ENCODE peak calls at places on chromosomes 2 and 18, in four cellular contexts. K is GM23248, P is spleen, Y is anterior cingulate cortex. W is an unnamed sample.
A peak's percentile ranks its signal among the peaks of the same experiment; 100 is the strongest.

GRCh38 chr2:222796413-222797103 is 64.3 kb upstream of the ACSL3 start:
- DNase-seq in K (no peak), P (no peak), Y (no peak), W (no peak)

GRCh38 chr2:203400805-203401585 is 72.8 kb downstream of the ABI2 start:
- DNase-seq in K (peak; percentile 28), P (no peak), Y (no peak), W (no peak)

GRCh38 chr2:168722592-168722991 is 79.8 kb upstream of the NOSTRIN start:
- DNase-seq in K (peak; percentile 63), P (no peak), Y (no peak), W (no peak)

GRCh38 chr2:48346124-48346536 is 183.8 kb upstream of the STON1 start:
- DNase-seq in K (peak; percentile 87), P (no peak), Y (peak; percentile 10), W (no peak)

GRCh38 chr2:19933351-19933981 is 31.7 kb upstream of the TTC32 start:
- DNase-seq in K (peak; percentile 71), P (no peak), Y (no peak), W (no peak)

GRCh38 chr18:78242796-78243195 is 736.8 kb upstream of the SALL3 start:
- DNase-seq in K (peak; percentile 11), P (no peak), Y (no peak), W (no peak)

GRCh38 chr2:237858294-237859081 is 935 bp upstream of the RAMP1 start:
- DNase-seq in K (peak; percentile 90), P (peak; percentile 78), Y (peak; percentile 76), W (no peak)

GRCh38 chr2:128978155-128978707 is 659.6 kb upstream of the HS6ST1 start:
- DNase-seq in K (no peak), P (no peak), Y (no peak), W (no peak)

GRCh38 chr2:230870544-230871360 is 6.0 kb downstream of the ITM2C start:
- DNase-seq in K (no peak), P (peak; percentile 73), Y (no peak), W (no peak)

GRCh38 chr18:48825101-48825745 is 125.5 kb downstream of the SMAD7 start:
- DNase-seq in K (peak; percentile 89), P (peak; percentile 55), Y (no peak), W (no peak)

GRCh38 chr18:80244956-80245730 is 2.2 kb downstream of the PARD6G start:
- DNase-seq in K (no peak), P (no peak), Y (no peak), W (no peak)

GRCh38 chr18:55349685-55350084 is 238.3 kb downstream of the TCF4 start:
- DNase-seq in K (no peak), P (no peak), Y (no peak), W (no peak)

GRCh38 chr2:120445431-120446143 is 99.7 kb downstream of the INHBB start:
- DNase-seq in K (peak; percentile 22), P (peak; percentile 10), Y (no peak), W (no peak)

GRCh38 chr2:142294225-142294624 is 163.4 kb upstream of the LRP1B start:
- DNase-seq in K (no peak), P (no peak), Y (no peak), W (no peak)

GRCh38 chr2:240319855-240320560 is 115.5 kb upstream of the GPC1 start:
- DNase-seq in K (peak; percentile 98), P (no peak), Y (no peak), W (no peak)

GRCh38 chr2:197086500-197086899 is 160.0 kb upstream of the PGAP1 start:
- DNase-seq in K (no peak), P (no peak), Y (no peak), W (no peak)

GRCh38 chr2:113937501-113937900 is 47.6 kb downstream of the ACTR3 start:
- DNase-seq in K (no peak), P (no peak), Y (no peak), W (no peak)

GRCh38 chr18:1014496-1014895 is 109.8 kb downstream of the ADCYAP1 start:
- DNase-seq in K (peak; percentile 32), P (no peak), Y (no peak), W (no peak)

GRCh38 chr18:62436636-62437519 is 85.9 kb upstream of the ZCCHC2 start:
- DNase-seq in K (peak; percentile 90), P (peak; percentile 81), Y (peak; percentile 60), W (no peak)

GRCh38 chr2:44291281-44292248 is 16.3 kb downstream of the SLC3A1 start:
- DNase-seq in K (peak; percentile 86), P (no peak), Y (peak; percentile 32), W (no peak)

GRCh38 chr2:120226296-120226695 is 3.1 kb upstream of the TMEM185B start:
- DNase-seq in K (no peak), P (peak; percentile 62), Y (no peak), W (no peak)

GRCh38 chr2:99700482-99701398 is 210.9 kb upstream of the REV1 start:
- DNase-seq in K (no peak), P (no peak), Y (no peak), W (no peak)

GRCh38 chr2:95353055-95353575 is 49.4 kb upstream of the FAHD2A start:
- DNase-seq in K (no peak), P (peak; percentile 74), Y (no peak), W (no peak)

GRCh38 chr2:19355416-19355821 is 3.0 kb downstream of the OSR1 start:
- DNase-seq in K (peak; percentile 82), P (no peak), Y (no peak), W (no peak)

GRCh38 chr2:3659447-3660432 is 1.7 kb downstream of the ALLC start:
- DNase-seq in K (no peak), P (peak; percentile 69), Y (no peak), W (no peak)

GRCh38 chr2:148645925-148646559 is 1.5 kb downstream of the EPC2 start:
- DNase-seq in K (peak; percentile 93), P (no peak), Y (peak; percentile 21), W (peak; percentile 51)

GRCh38 chr2:172103471-172104292 is 982 bp upstream of the DLX2 start:
- DNase-seq in K (peak; percentile 91), P (peak; percentile 95), Y (peak; percentile 54), W (peak; percentile 66)

GRCh38 chr2:197072533-197072932 is 146.0 kb upstream of the PGAP1 start:
- DNase-seq in K (peak; percentile 37), P (no peak), Y (no peak), W (no peak)

GRCh38 chr2:44126106-44126797 is 42.4 kb upstream of the PPM1B start:
- DNase-seq in K (no peak), P (no peak), Y (no peak), W (no peak)

GRCh38 chr2:238104071-238104511 is 4.0 kb downstream of the ESPNL start:
- DNase-seq in K (no peak), P (peak; percentile 69), Y (no peak), W (no peak)

GRCh38 chr2:172434821-172435607 is 7.6 kb downstream of the ITGA6 start:
- DNase-seq in K (no peak), P (no peak), Y (no peak), W (peak; percentile 32)

GRCh38 chr18:69838620-69839411 is 108.9 kb downstream of the CD226 start:
- DNase-seq in K (no peak), P (no peak), Y (no peak), W (no peak)

GRCh38 chr2:28004086-28004485 is 113.6 kb downstream of the BABAM2 start:
- DNase-seq in K (peak; percentile 89), P (no peak), Y (no peak), W (no peak)

GRCh38 chr2:119264781-119265692 is 41.4 kb downstream of the STEAP3 start:
- DNase-seq in K (peak; percentile 72), P (no peak), Y (no peak), W (no peak)

GRCh38 chr2:134375935-134376334 is 122.1 kb downstream of the MGAT5 start:
- DNase-seq in K (peak; percentile 32), P (no peak), Y (peak; percentile 36), W (no peak)

W was measured in activated gamma-delta T cell treated with anti-CD3 and anti-CD28 coated beads, Interleukin-2, amount 50 U/mL, for 16 hours.